ENCODE peak calls at places on chromosome X, in seven cellular contexts. H, Z, O, A, W, T and V are unnamed samples.

GRCh38 chrX:19860571-19860970 is 26.8 kb downstream of the SH3KBP1 start:
- DNase-seq in O (no peak), W (no peak), A (no peak), H (no peak), Z (no peak), T (no peak), V (no peak)

GRCh38 chrX:117568238-117568637 is 548.4 kb downstream of the KLHL13 start:
- DNase-seq in Z (no peak), O (peak; percentile 50), T (no peak), H (no peak), W (no peak), A (no peak), V (no peak)

GRCh38 chrX:153592966-153593688 is 5.8 kb downstream of the CCNQ start:
- DNase-seq in A (no peak), O (peak; percentile 45), Z (no peak), W (no peak), H (no peak), T (no peak), V (peak; percentile 46)

GRCh38 chrX:154918060-154918483 is 31.9 kb downstream of the F8A1 start:
- DNase-seq in H (peak; percentile 64), W (no peak), A (peak; percentile 32), O (peak; percentile 52), Z (peak; percentile 43), T (peak; percentile 8), V (no peak)

GRCh38 chrX:114626323-114626722 is 42.4 kb downstream of the HTR2C start:
- DNase-seq in W (no peak), A (no peak), O (no peak), T (no peak), H (no peak), Z (peak; percentile 0), V (no peak)

GRCh38 chrX:85359051-85359450 is 20.4 kb downstream of the POF1B start:
- DNase-seq in Z (no peak), T (no peak), W (no peak), A (no peak), H (no peak), O (no peak), V (no peak)

GRCh38 chrX:67587946-67588624 is 44.3 kb downstream of the AR start:
- DNase-seq in W (no peak), H (no peak), T (no peak), O (no peak), A (no peak), Z (no peak), V (no peak)

GRCh38 chrX:153642313-153642654 is 4.7 kb upstream of the DUSP9 start:
- DNase-seq in W (no peak), H (no peak), Z (no peak), O (no peak), T (no peak), A (no peak), V (no peak)

GRCh38 chrX:78619829-78620228 is 39.3 kb downstream of the RTL3 start:
- DNase-seq in T (no peak), H (no peak), A (no peak), O (no peak), Z (no peak), W (no peak), V (peak; percentile 35)

GRCh38 chrX:66815227-66815626 is 176.3 kb upstream of the EDA2R start:
- DNase-seq in W (no peak), Z (no peak), H (no peak), O (no peak), T (no peak), A (no peak), V (no peak)

GRCh38 chrX:87409113-87409841 is 108.3 kb upstream of the KLHL4 start:
- DNase-seq in T (no peak), W (no peak), H (peak; percentile 84), O (peak; percentile 94), A (no peak), Z (no peak), V (peak; percentile 59)

GRCh38 chrX:7347465-7347864 is 199.5 kb upstream of the PUDP start:
- DNase-seq in T (no peak), W (no peak), O (no peak), Z (no peak), A (no peak), H (no peak), V (no peak)

GRCh38 chrX:48460606-48461005 is 9.5 kb downstream of the SLC38A5 start:
- DNase-seq in O (no peak), Z (no peak), T (no peak), H (no peak), A (no peak), W (no peak), V (no peak)

GRCh38 chrX:34426334-34426733 is 230.8 kb downstream of the TMEM47 start:
- DNase-seq in Z (no peak), W (no peak), A (no peak), O (no peak), H (no peak), T (no peak), V (no peak)

GRCh38 chrX:135009057-135009605 is 13.2 kb downstream of the RTL8B start:
- DNase-seq in O (no peak), H (no peak), Z (no peak), T (no peak), W (no peak), A (no peak), V (no peak)

GRCh38 chrX:17842769-17843525 is 18.2 kb downstream of the RAI2 start:
- DNase-seq in W (no peak), T (no peak), Z (no peak), A (no peak), O (no peak), H (no peak), V (no peak)

GRCh38 chrX:332496-332860 is 13.9 kb upstream of the GTPBP6 start:
- DNase-seq in H (no peak), O (no peak), W (no peak), A (no peak), Z (no peak), T (no peak), V (peak; percentile 37)

GRCh38 chrX:71619193-71619592 is 882 bp upstream of the CXCR3 start:
- DNase-seq in H (no peak), T (no peak), O (no peak), Z (peak; percentile 47), A (no peak), W (no peak), V (no peak)
- H3K4me1 ChIP-seq in H (no peaks in the 10 kb centered on the region), T (peaks cover 43% of the 10 kb centered on the region), O (peaks cover 13% of the 10 kb centered on the region), Z (peaks cover 60% of the 10 kb centered on the region), A (peaks cover 9% of the 10 kb centered on the region), W (no peaks in the 10 kb centered on the region), V (peaks cover 4% of the 10 kb centered on the region)

DNA sequence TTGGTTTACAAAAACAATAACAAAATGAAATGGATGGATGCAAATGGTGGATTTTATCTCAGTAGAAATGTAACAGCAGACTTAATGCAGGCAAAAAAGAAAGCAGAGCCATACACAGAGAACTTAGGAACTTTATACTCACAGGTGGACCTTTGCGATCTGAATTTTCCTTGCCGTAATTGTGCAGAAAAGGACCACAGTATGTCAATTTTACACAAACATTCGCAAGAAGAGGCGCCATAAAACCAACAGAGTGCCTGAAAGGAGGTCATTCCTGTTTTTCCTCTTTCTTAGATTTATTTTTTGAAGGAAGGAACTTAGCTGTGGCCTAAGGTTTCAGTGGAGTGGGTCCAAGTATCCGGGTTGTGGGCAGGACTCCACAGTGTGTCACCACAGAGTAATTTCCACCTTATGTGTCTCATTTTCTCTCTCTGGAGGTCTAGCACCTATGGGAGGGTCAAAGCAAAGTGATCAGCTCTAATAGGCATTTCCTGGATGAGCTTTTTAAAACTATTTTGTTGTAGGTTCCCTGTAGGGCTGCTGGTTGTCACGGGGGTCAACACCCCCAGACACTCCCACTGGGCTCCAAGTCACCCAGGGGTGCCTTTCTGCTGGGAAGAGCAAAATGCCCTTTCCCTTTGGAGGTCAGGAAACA is 24.7 kb upstream of the PBDC1 start:
- DNase-seq in O (peak; percentile 17), T (no peak), W (no peak), A (no peak), Z (peak; percentile 48), H (peak; percentile 13), V (no peak)
- H3K4me3 ChIP-seq in O (no peak overlapping the region), T (peak overlapping the region; percentile 32), W (no peak overlapping the region), A (no peak overlapping the region), Z (peak overlapping the region; percentile 74), H (no peak overlapping the region), V (peak overlapping the region; percentile 42)

GRCh38 chrX:107730298-107730655 is 45.3 kb downstream of the TSC22D3 start:
- DNase-seq in O (no peak), A (no peak), W (no peak), H (no peak), T (no peak), Z (no peak), V (no peak)

GRCh38 chrX:107730991-107731766 is 44.4 kb downstream of the TSC22D3 start:
- DNase-seq in Z (no peak), A (no peak), O (peak; percentile 52), W (no peak), T (no peak), H (no peak), V (no peak)

GRCh38 chrX:107728342-107729099 is 47.1 kb downstream of the TSC22D3 start:
- DNase-seq in W (no peak), O (no peak), H (no peak), Z (no peak), T (no peak), A (no peak), V (no peak)

GRCh38 chrX:107731831-107732502 is 43.6 kb downstream of the TSC22D3 start:
- DNase-seq in A (peak; percentile 95), W (peak; percentile 12), Z (no peak), H (peak; percentile 94), O (peak; percentile 96), T (no peak), V (peak; percentile 90)

DNA sequence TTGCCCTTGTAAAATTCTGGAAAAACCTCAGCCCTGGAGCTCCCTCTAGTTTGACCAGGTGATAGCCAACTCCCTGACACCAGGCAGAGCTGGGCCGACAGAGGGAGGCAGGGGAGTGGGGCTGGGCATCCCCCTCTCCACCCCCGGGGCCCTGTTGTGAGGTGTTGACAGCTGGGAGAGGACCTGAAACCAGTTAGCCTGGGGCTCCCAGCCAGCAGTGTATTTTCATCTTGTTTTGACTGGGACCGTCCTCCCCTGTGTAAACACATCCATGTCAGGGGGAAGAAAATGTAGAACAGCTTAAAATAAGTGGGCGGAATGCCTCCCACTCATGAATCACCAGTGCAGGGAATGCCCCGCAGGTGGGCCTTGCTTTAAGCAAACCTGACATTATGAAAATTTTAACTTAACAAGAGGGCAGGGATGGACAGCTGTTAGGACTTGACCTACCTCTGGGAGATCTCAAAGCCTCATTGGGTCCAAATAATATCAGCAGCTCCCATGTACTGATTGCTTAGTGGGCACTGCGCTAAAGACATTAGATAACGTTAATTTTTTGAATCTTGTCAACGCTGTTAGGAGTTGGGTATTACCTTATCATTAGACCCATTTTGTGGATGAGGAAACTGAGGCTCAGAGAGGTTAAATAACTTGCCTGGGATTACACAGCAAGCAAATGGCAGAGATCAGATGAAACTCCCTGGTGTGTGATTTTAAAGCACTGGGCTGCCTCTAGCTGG is 45.9 kb downstream of the TSC22D3 start:
- DNase-seq in Z (no peak), A (no peak), O (no peak), H (peak; percentile 74), T (no peak), W (no peak), V (peak; percentile 75)
- H3K4me1 ChIP-seq in Z (no peaks in the 10 kb centered on the region), A (peaks cover 55% of the 10 kb centered on the region), O (peaks cover 92% of the 10 kb centered on the region), H (peaks cover 24% of the 10 kb centered on the region), T (no peaks in the 10 kb centered on the region), W (peaks cover 21% of the 10 kb centered on the region), V (peaks cover 28% of the 10 kb centered on the region)

DNA sequence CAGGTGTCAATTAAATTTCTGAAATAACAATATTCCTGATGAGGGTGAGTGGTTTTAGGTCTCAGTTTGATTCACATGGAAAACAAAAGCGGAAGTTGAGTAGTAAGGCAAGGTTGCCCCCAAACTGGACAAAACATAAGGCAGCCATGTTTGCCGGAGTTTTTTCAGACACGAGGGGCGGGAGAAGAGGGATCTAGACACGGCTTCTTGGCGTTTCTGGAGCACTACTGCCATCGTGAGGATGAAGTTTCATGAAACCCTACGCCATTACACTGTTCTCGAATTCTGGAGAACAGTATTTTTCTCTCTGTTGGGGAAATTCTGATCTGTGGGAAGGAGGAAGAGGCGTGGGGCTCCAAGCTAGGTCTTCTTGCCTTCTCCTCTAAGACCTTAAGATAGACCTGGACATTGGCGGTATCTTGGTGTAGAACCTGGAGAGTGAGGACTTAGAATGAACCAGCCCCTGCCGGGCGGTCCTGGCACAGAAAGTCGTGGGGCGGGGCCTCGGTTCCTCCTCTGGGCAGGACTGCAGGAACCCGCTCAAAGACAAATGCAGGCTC is 160.3 kb downstream of the OR13H1 start:
- DNase-seq in Z (peak; percentile 89), H (peak; percentile 93), T (peak; percentile 82), A (peak; percentile 91), W (peak; percentile 13), O (peak; percentile 90), V (peak; percentile 58)
- H3K4me3 ChIP-seq in Z (peak overlapping the region; percentile 37), H (peak overlapping the region; percentile 36), T (no peak overlapping the region), A (no peak overlapping the region), W (no peak overlapping the region), O (no peak overlapping the region), V (no peak overlapping the region)